ENCODE peak calls at places on chromosomes 16 and 17, in four cellular contexts. One of them, this sample, is unnamed.

GRCh38 chr16:89512453-89512852 is 4.2 kb downstream of the SPG7 start:
- DNase-seq in neural crest cell: no peak
- DNase-seq in bronchial epithelial cell: no peak
- DNase-seq in activated CD8-positive, alpha-beta T cell treated with anti-CD3 and anti-CD28 coated beads for 36 hours: no peak
- DNase-seq in this sample: no peak

GRCh38 chr16:54929090-54930033 is 1.3 kb upstream of the IRX5 start:
- DNase-seq in activated CD8-positive, alpha-beta T cell treated with anti-CD3 and anti-CD28 coated beads for 36 hours: peak
- DNase-seq in neural crest cell: peak
- DNase-seq in bronchial epithelial cell: peak
- DNase-seq in this sample: peak

GRCh38 chr16:81266680-81267095 is 28.2 kb downstream of the BCO1 start:
- DNase-seq in activated CD8-positive, alpha-beta T cell treated with anti-CD3 and anti-CD28 coated beads for 36 hours: peak
- DNase-seq in bronchial epithelial cell: peak
- DNase-seq in neural crest cell: no peak
- DNase-seq in this sample: no peak

GRCh38 chr17:9271989-9272388 is 250.7 kb downstream of the NTN1 start:
- DNase-seq in bronchial epithelial cell: no peak
- DNase-seq in neural crest cell: peak
- DNase-seq in activated CD8-positive, alpha-beta T cell treated with anti-CD3 and anti-CD28 coated beads for 36 hours: no peak
- DNase-seq in this sample: no peak

GRCh38 chr17:45172541-45173286 is 11.0 kb downstream of the HEXIM2 start:
- DNase-seq in activated CD8-positive, alpha-beta T cell treated with anti-CD3 and anti-CD28 coated beads for 36 hours: peak
- DNase-seq in neural crest cell: peak
- DNase-seq in bronchial epithelial cell: peak
- DNase-seq in this sample: peak

GRCh38 chr17:62919388-62919787 is 46.6 kb upstream of the TANC2 start:
- DNase-seq in activated CD8-positive, alpha-beta T cell treated with anti-CD3 and anti-CD28 coated beads for 36 hours: no peak
- DNase-seq in bronchial epithelial cell: no peak
- DNase-seq in neural crest cell: no peak
- DNase-seq in this sample: no peak

GRCh38 chr16:50667497-50668367 is 13.4 kb downstream of the SNX20 start:
- DNase-seq in activated CD8-positive, alpha-beta T cell treated with anti-CD3 and anti-CD28 coated beads for 36 hours: peak
- DNase-seq in bronchial epithelial cell: no peak
- DNase-seq in neural crest cell: no peak
- DNase-seq in this sample: peak

GRCh38 chr17:33816842-33817241 is 438.2 kb upstream of the CCL2 start:
- DNase-seq in bronchial epithelial cell: no peak
- DNase-seq in activated CD8-positive, alpha-beta T cell treated with anti-CD3 and anti-CD28 coated beads for 36 hours: no peak
- DNase-seq in neural crest cell: no peak
- DNase-seq in this sample: no peak

GRCh38 chr17:38800237-38800760 is 943 bp upstream of the PIP4K2B start:
- DNase-seq in activated CD8-positive, alpha-beta T cell treated with anti-CD3 and anti-CD28 coated beads for 36 hours: no peak
- DNase-seq in bronchial epithelial cell: no peak
- DNase-seq in neural crest cell: no peak
- DNase-seq in this sample: no peak

GRCh38 chr17:973053-973452 is 6.5 kb downstream of the NXN start:
- DNase-seq in neural crest cell: no peak
- DNase-seq in bronchial epithelial cell: peak
- DNase-seq in activated CD8-positive, alpha-beta T cell treated with anti-CD3 and anti-CD28 coated beads for 36 hours: no peak
- DNase-seq in this sample: no peak

GRCh38 chr17:68277807-68278206 is 13.1 kb downstream of the SLC16A6 start:
- DNase-seq in bronchial epithelial cell: no peak
- DNase-seq in neural crest cell: no peak
- DNase-seq in activated CD8-positive, alpha-beta T cell treated with anti-CD3 and anti-CD28 coated beads for 36 hours: no peak
- DNase-seq in this sample: no peak

GRCh38 chr16:84396537-84397008 is 28.2 kb downstream of the ATP2C2 start:
- DNase-seq in bronchial epithelial cell: peak
- DNase-seq in activated CD8-positive, alpha-beta T cell treated with anti-CD3 and anti-CD28 coated beads for 36 hours: no peak
- DNase-seq in neural crest cell: no peak
- DNase-seq in this sample: no peak

GRCh38 chr17:17738901-17739300 is 57.6 kb downstream of the RAI1 start:
- DNase-seq in neural crest cell: no peak
- DNase-seq in activated CD8-positive, alpha-beta T cell treated with anti-CD3 and anti-CD28 coated beads for 36 hours: no peak
- DNase-seq in bronchial epithelial cell: peak
- DNase-seq in this sample: no peak

GRCh38 chr16:84199861-84200260 is 8.9 kb downstream of the ADAD2 start:
- DNase-seq in activated CD8-positive, alpha-beta T cell treated with anti-CD3 and anti-CD28 coated beads for 36 hours: no peak
- DNase-seq in neural crest cell: no peak
- DNase-seq in bronchial epithelial cell: no peak
- DNase-seq in this sample: no peak

GRCh38 chr16:57341062-57341440 is 17.5 kb upstream of the CCL22 start:
- DNase-seq in neural crest cell: no peak
- DNase-seq in bronchial epithelial cell: no peak
- DNase-seq in activated CD8-positive, alpha-beta T cell treated with anti-CD3 and anti-CD28 coated beads for 36 hours: no peak
- DNase-seq in this sample: no peak

GRCh38 chr17:10297691-10298090 is 75.1 kb downstream of the MYH13 start:
- DNase-seq in neural crest cell: no peak
- DNase-seq in bronchial epithelial cell: no peak
- DNase-seq in activated CD8-positive, alpha-beta T cell treated with anti-CD3 and anti-CD28 coated beads for 36 hours: no peak
- DNase-seq in this sample: no peak

GRCh38 chr16:75109732-75110243 is 6.8 kb downstream of the LDHD start:
- DNase-seq in activated CD8-positive, alpha-beta T cell treated with anti-CD3 and anti-CD28 coated beads for 36 hours: peak
- DNase-seq in neural crest cell: no peak
- DNase-seq in bronchial epithelial cell: no peak
- DNase-seq in this sample: peak

GRCh38 chr17:75898791-75899190 is 2.0 kb upstream of the TRIM65 start:
- DNase-seq in neural crest cell: no peak
- DNase-seq in bronchial epithelial cell: no peak
- DNase-seq in activated CD8-positive, alpha-beta T cell treated with anti-CD3 and anti-CD28 coated beads for 36 hours: no peak
- DNase-seq in this sample: no peak

GRCh38 chr16:82936941-82937551 is 310.3 kb downstream of the CDH13 start:
- DNase-seq in activated CD8-positive, alpha-beta T cell treated with anti-CD3 and anti-CD28 coated beads for 36 hours: no peak
- DNase-seq in neural crest cell: no peak
- DNase-seq in bronchial epithelial cell: peak
- DNase-seq in this sample: no peak

GRCh38 chr17:74512624-74513084 is 18.6 kb downstream of the CD300LB start:
- DNase-seq in bronchial epithelial cell: peak
- DNase-seq in neural crest cell: no peak
- DNase-seq in activated CD8-positive, alpha-beta T cell treated with anti-CD3 and anti-CD28 coated beads for 36 hours: peak
- DNase-seq in this sample: peak

GRCh38 chr17:6953689-6954088 is 42.2 kb upstream of the ALOX12 start:
- DNase-seq in bronchial epithelial cell: peak
- DNase-seq in activated CD8-positive, alpha-beta T cell treated with anti-CD3 and anti-CD28 coated beads for 36 hours: no peak
- DNase-seq in neural crest cell: no peak
- DNase-seq in this sample: no peak

GRCh38 chr16:31703526-31704128 is 170.0 kb upstream of the ZNF267 start:
- DNase-seq in activated CD8-positive, alpha-beta T cell treated with anti-CD3 and anti-CD28 coated beads for 36 hours: no peak
- DNase-seq in bronchial epithelial cell: no peak
- DNase-seq in neural crest cell: no peak
- DNase-seq in this sample: no peak

GRCh38 chr17:48497103-48497502 is 33.7 kb downstream of the HOXB1 start:
- DNase-seq in activated CD8-positive, alpha-beta T cell treated with anti-CD3 and anti-CD28 coated beads for 36 hours: no peak
- DNase-seq in neural crest cell: no peak
- DNase-seq in bronchial epithelial cell: peak
- DNase-seq in this sample: no peak

GRCh38 chr16:79122343-79122742 is 478.2 kb downstream of the MAF start:
- DNase-seq in activated CD8-positive, alpha-beta T cell treated with anti-CD3 and anti-CD28 coated beads for 36 hours: no peak
- DNase-seq in neural crest cell: no peak
- DNase-seq in bronchial epithelial cell: no peak
- DNase-seq in this sample: no peak

GRCh38 chr17:82020874-82021727 is 1.6 kb downstream of the CENPX start:
- DNase-seq in activated CD8-positive, alpha-beta T cell treated with anti-CD3 and anti-CD28 coated beads for 36 hours: peak
- DNase-seq in bronchial epithelial cell: peak
- DNase-seq in neural crest cell: peak
- DNase-seq in this sample: peak

GRCh38 chr16:70577256-70577698 is 53.7 kb downstream of the SF3B3 start:
- DNase-seq in activated CD8-positive, alpha-beta T cell treated with anti-CD3 and anti-CD28 coated beads for 36 hours: peak
- DNase-seq in bronchial epithelial cell: peak
- DNase-seq in neural crest cell: no peak
- DNase-seq in this sample: no peak

GRCh38 chr16:19114359-19115147 is 789 bp downstream of the ITPRIPL2 start:
- DNase-seq in activated CD8-positive, alpha-beta T cell treated with anti-CD3 and anti-CD28 coated beads for 36 hours: no peak
- DNase-seq in bronchial epithelial cell: peak
- DNase-seq in neural crest cell: peak
- DNase-seq in this sample: peak

GRCh38 chr16:72042157-72042660 is 12.1 kb upstream of the HP start:
- DNase-seq in bronchial epithelial cell: no peak
- DNase-seq in neural crest cell: no peak
- DNase-seq in activated CD8-positive, alpha-beta T cell treated with anti-CD3 and anti-CD28 coated beads for 36 hours: no peak
- DNase-seq in this sample: no peak

GRCh38 chr17:6067060-6067459 is 3.1 kb upstream of the WSCD1 start:
- DNase-seq in activated CD8-positive, alpha-beta T cell treated with anti-CD3 and anti-CD28 coated beads for 36 hours: no peak
- DNase-seq in neural crest cell: no peak
- DNase-seq in bronchial epithelial cell: no peak
- DNase-seq in this sample: no peak

GRCh38 chr16:4680673-4681470 is 12.5 kb upstream of the NUDT16L1 start:
- DNase-seq in bronchial epithelial cell: no peak
- DNase-seq in activated CD8-positive, alpha-beta T cell treated with anti-CD3 and anti-CD28 coated beads for 36 hours: no peak
- DNase-seq in neural crest cell: no peak
- DNase-seq in this sample: no peak

GRCh38 chr16:23907903-23908302 is 72.1 kb downstream of the PRKCB start:
- DNase-seq in bronchial epithelial cell: no peak
- DNase-seq in neural crest cell: no peak
- DNase-seq in activated CD8-positive, alpha-beta T cell treated with anti-CD3 and anti-CD28 coated beads for 36 hours: no peak
- DNase-seq in this sample: no peak

GRCh38 chr17:53932386-53932785 is 109.7 kb downstream of the KIF2B start:
- DNase-seq in neural crest cell: no peak
- DNase-seq in bronchial epithelial cell: no peak
- DNase-seq in activated CD8-positive, alpha-beta T cell treated with anti-CD3 and anti-CD28 coated beads for 36 hours: no peak
- DNase-seq in this sample: no peak

GRCh38 chr17:82658331-82658730 is 10.1 kb upstream of the WDR45B start:
- DNase-seq in bronchial epithelial cell: no peak
- DNase-seq in neural crest cell: no peak
- DNase-seq in activated CD8-positive, alpha-beta T cell treated with anti-CD3 and anti-CD28 coated beads for 36 hours: no peak
- DNase-seq in this sample: no peak

GRCh38 chr16:9091867-9092281 is 430 bp downstream of the HAPSTR1 start:
- DNase-seq in activated CD8-positive, alpha-beta T cell treated with anti-CD3 and anti-CD28 coated beads for 36 hours: peak
- DNase-seq in neural crest cell: peak
- DNase-seq in bronchial epithelial cell: no peak
- DNase-seq in this sample: no peak

GRCh38 chr16:2819939-2820835 is 3.1 kb downstream of the PRSS21 start:
- DNase-seq in activated CD8-positive, alpha-beta T cell treated with anti-CD3 and anti-CD28 coated beads for 36 hours: no peak
- DNase-seq in neural crest cell: no peak
- DNase-seq in bronchial epithelial cell: no peak
- DNase-seq in this sample: no peak

GRCh38 chr17:41967141-41967920 is 736 bp downstream of the CNP start:
- DNase-seq in neural crest cell: peak
- DNase-seq in activated CD8-positive, alpha-beta T cell treated with anti-CD3 and anti-CD28 coated beads for 36 hours: peak
- DNase-seq in bronchial epithelial cell: no peak
- DNase-seq in this sample: peak

GRCh38 chr17:17345686-17346427 is 42.7 kb downstream of the NT5M start:
- DNase-seq in neural crest cell: no peak
- DNase-seq in activated CD8-positive, alpha-beta T cell treated with anti-CD3 and anti-CD28 coated beads for 36 hours: no peak
- DNase-seq in bronchial epithelial cell: no peak
- DNase-seq in this sample: no peak

GRCh38 chr17:70558821-70559220 is 389.5 kb downstream of the KCNJ2 start:
- DNase-seq in bronchial epithelial cell: no peak
- DNase-seq in neural crest cell: no peak
- DNase-seq in activated CD8-positive, alpha-beta T cell treated with anti-CD3 and anti-CD28 coated beads for 36 hours: no peak
- DNase-seq in this sample: no peak

GRCh38 chr16:11211061-11211976 is 44.7 kb downstream of the SOCS1 start:
- DNase-seq in neural crest cell: no peak
- DNase-seq in activated CD8-positive, alpha-beta T cell treated with anti-CD3 and anti-CD28 coated beads for 36 hours: no peak
- DNase-seq in bronchial epithelial cell: no peak
- DNase-seq in this sample: no peak
- TF ChIP-seq CTCF in neural crest cell: no peak
- TF ChIP-seq CTCF in activated CD8-positive, alpha-beta T cell treated with anti-CD3 and anti-CD28 coated beads for 36 hours: no peak
- TF ChIP-seq CTCF in bronchial epithelial cell: peak
- TF ChIP-seq CTCF in this sample: no peak

DNA sequence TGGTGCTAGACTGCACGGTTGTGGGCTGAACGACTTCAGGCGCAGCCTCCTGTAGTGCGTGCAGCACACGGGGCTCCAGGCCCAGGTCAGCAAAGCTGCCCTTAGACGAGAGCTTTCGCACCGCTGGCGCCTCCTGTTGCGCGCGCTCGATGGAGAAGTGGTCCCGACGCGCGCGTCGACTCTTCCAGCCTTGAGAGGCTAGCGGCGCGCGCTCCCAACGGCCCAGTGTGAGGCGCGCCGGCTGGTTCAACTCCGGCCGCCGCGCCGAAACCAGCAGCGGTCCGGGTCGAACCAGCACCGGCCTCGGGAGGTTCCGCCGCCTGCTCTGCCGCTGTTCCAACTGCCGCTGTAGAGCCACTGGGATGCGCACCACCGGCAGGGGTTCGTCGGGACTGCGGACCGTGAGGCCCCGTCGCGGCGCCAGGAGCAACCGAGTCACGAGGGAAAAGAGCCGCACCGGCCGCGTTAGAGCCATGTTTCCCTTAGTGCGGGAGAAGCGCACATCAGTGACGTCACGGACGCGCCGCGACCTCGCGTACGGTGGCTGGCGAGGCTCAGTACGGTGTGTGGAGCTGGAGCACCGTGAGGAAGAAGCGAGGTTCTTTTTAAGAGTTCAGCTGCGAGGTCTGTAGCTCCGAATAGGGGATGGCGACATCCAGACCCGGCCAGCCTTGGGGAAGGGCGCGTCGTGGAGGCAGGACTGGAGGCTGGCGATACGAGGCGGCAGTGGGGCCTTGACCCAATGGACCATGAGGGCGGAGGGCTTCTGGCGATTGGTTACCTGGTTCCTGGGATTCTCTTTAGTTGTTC is at the start of the genes DDX28 and DUS2:
- DNase-seq in activated CD8-positive, alpha-beta T cell treated with anti-CD3 and anti-CD28 coated beads for 36 hours: peak
- DNase-seq in neural crest cell: peak
- DNase-seq in bronchial epithelial cell: peak
- DNase-seq in this sample: peak
- TF ChIP-seq CTCF in activated CD8-positive, alpha-beta T cell treated with anti-CD3 and anti-CD28 coated beads for 36 hours: no peak
- TF ChIP-seq CTCF in neural crest cell: no peak
- TF ChIP-seq CTCF in bronchial epithelial cell: peak
- TF ChIP-seq CTCF in this sample: peak

GRCh38 chr16:68564367-68564985 is 25.4 kb downstream of the ZFP90 start:
- DNase-seq in bronchial epithelial cell: no peak
- DNase-seq in neural crest cell: no peak
- DNase-seq in activated CD8-positive, alpha-beta T cell treated with anti-CD3 and anti-CD28 coated beads for 36 hours: no peak
- DNase-seq in this sample: no peak
- TF ChIP-seq CTCF in bronchial epithelial cell: no peak
- TF ChIP-seq CTCF in neural crest cell: no peak
- TF ChIP-seq CTCF in activated CD8-positive, alpha-beta T cell treated with anti-CD3 and anti-CD28 coated beads for 36 hours: no peak
- TF ChIP-seq CTCF in this sample: no peak

DNA sequence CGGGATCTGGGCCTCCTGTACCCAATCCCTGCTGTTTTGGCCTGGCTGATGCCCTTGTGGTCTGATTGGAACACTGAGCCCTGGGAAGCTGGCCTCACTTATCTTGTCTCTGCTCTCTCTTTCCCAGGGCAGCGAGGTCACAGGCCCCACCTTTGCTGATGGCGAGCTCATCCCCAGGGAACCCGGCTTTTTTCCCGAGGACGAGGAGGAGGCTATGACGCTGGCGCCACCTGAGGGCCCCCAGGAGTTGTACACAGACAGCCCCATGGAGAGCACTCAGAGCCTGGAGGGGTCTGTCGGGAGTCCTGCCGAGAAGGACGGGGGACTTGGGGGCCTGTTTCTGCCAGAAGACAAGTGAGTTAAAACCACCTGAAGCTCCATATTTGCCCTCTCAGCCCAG is 126.0 kb downstream of the RAB11FIP4 start:
- DNase-seq in bronchial epithelial cell: no peak
- DNase-seq in neural crest cell: no peak
- DNase-seq in activated CD8-positive, alpha-beta T cell treated with anti-CD3 and anti-CD28 coated beads for 36 hours: no peak
- DNase-seq in this sample: no peak
- TF ChIP-seq CTCF in bronchial epithelial cell: peak
- TF ChIP-seq CTCF in neural crest cell: peak
- TF ChIP-seq CTCF in activated CD8-positive, alpha-beta T cell treated with anti-CD3 and anti-CD28 coated beads for 36 hours: peak
- TF ChIP-seq CTCF in this sample: peak